ENCODE peak calls at places on chromosomes 12 and 14, in ten cellular contexts. One of them, this sample, is unnamed.

GRCh38 chr12:47900480-47901129 is 4.2 kb downstream of the VDR start:
- DNase-seq in thoracic aorta: no peak
- DNase-seq in Peyer's patch: peak; percentile 73
- DNase-seq in mucosa of descending colon: peak; percentile 70
- DNase-seq in fibroblast of lung: no peak
- DNase-seq in body of pancreas: peak; percentile 36
- DNase-seq in CD8-positive, alpha-beta T cell: no peak
- DNase-seq in heart right ventricle: no peak
- DNase-seq in left lung: peak; percentile 75
- DNase-seq in tibial artery: no peak
- DNase-seq in this sample: no peak

GRCh38 chr12:106981781-106982180 is 5.2 kb downstream of the MTERF2 start:
- DNase-seq in tibial artery: no peak
- DNase-seq in mucosa of descending colon: no peak
- DNase-seq in thoracic aorta: no peak
- DNase-seq in Peyer's patch: no peak
- DNase-seq in body of pancreas: no peak
- DNase-seq in CD8-positive, alpha-beta T cell: no peak
- DNase-seq in heart right ventricle: no peak
- DNase-seq in left lung: no peak
- DNase-seq in fibroblast of lung: peak; percentile 73
- DNase-seq in this sample: no peak

GRCh38 chr12:53550595-53550994 is 43.3 kb upstream of the NPFF start:
- DNase-seq in mucosa of descending colon: no peak
- DNase-seq in Peyer's patch: no peak
- DNase-seq in left lung: no peak
- DNase-seq in CD8-positive, alpha-beta T cell: no peak
- DNase-seq in thoracic aorta: no peak
- DNase-seq in body of pancreas: no peak
- DNase-seq in tibial artery: no peak
- DNase-seq in heart right ventricle: no peak
- DNase-seq in fibroblast of lung: peak; percentile 51
- DNase-seq in this sample: no peak

GRCh38 chr12:32666510-32666909 is 12.6 kb upstream of the DNM1L start:
- DNase-seq in Peyer's patch: no peak
- DNase-seq in thoracic aorta: no peak
- DNase-seq in tibial artery: no peak
- DNase-seq in mucosa of descending colon: no peak
- DNase-seq in fibroblast of lung: peak; percentile 43
- DNase-seq in body of pancreas: no peak
- DNase-seq in left lung: no peak
- DNase-seq in CD8-positive, alpha-beta T cell: no peak
- DNase-seq in heart right ventricle: no peak
- DNase-seq in this sample: no peak

GRCh38 chr14:64502476-64503183 is 1.0 kb downstream of the ZBTB25 start:
- DNase-seq in body of pancreas: peak; percentile 35
- DNase-seq in Peyer's patch: no peak
- DNase-seq in left lung: no peak
- DNase-seq in thoracic aorta: no peak
- DNase-seq in CD8-positive, alpha-beta T cell: peak; percentile 57
- DNase-seq in tibial artery: no peak
- DNase-seq in heart right ventricle: no peak
- DNase-seq in mucosa of descending colon: peak; percentile 59
- DNase-seq in fibroblast of lung: peak; percentile 21
- DNase-seq in this sample: no peak

GRCh38 chr12:130838284-130838950 is 633 bp downstream of the STX2 start:
- DNase-seq in left lung: no peak
- DNase-seq in mucosa of descending colon: peak; percentile 24
- DNase-seq in CD8-positive, alpha-beta T cell: peak; percentile 59
- DNase-seq in tibial artery: no peak
- DNase-seq in Peyer's patch: peak; percentile 58
- DNase-seq in body of pancreas: peak; percentile 44
- DNase-seq in heart right ventricle: no peak
- DNase-seq in thoracic aorta: no peak
- DNase-seq in fibroblast of lung: no peak
- DNase-seq in this sample: no peak

GRCh38 chr12:5432011-5432400 is at the start of gene NTF3:
- DNase-seq in fibroblast of lung: peak; percentile 51
- DNase-seq in thoracic aorta: no peak
- DNase-seq in CD8-positive, alpha-beta T cell: no peak
- DNase-seq in heart right ventricle: peak; percentile 36
- DNase-seq in body of pancreas: no peak
- DNase-seq in left lung: peak; percentile 69
- DNase-seq in tibial artery: peak; percentile 80
- DNase-seq in Peyer's patch: no peak
- DNase-seq in mucosa of descending colon: peak; percentile 26
- DNase-seq in this sample: peak; percentile 72

GRCh38 chr12:46433829-46434228 is 61.3 kb upstream of the SLC38A2 start:
- DNase-seq in left lung: no peak
- DNase-seq in mucosa of descending colon: no peak
- DNase-seq in heart right ventricle: no peak
- DNase-seq in fibroblast of lung: no peak
- DNase-seq in thoracic aorta: no peak
- DNase-seq in tibial artery: no peak
- DNase-seq in CD8-positive, alpha-beta T cell: no peak
- DNase-seq in body of pancreas: no peak
- DNase-seq in Peyer's patch: no peak
- DNase-seq in this sample: no peak

GRCh38 chr12:56282030-56282429 is 15.3 kb downstream of the COQ10A start:
- DNase-seq in left lung: no peak
- DNase-seq in thoracic aorta: no peak
- DNase-seq in heart right ventricle: no peak
- DNase-seq in CD8-positive, alpha-beta T cell: no peak
- DNase-seq in fibroblast of lung: no peak
- DNase-seq in Peyer's patch: no peak
- DNase-seq in tibial artery: no peak
- DNase-seq in mucosa of descending colon: no peak
- DNase-seq in body of pancreas: no peak
- DNase-seq in this sample: no peak

GRCh38 chr12:54975875-54976274 is 8.7 kb downstream of the TESPA1 start:
- DNase-seq in body of pancreas: no peak
- DNase-seq in CD8-positive, alpha-beta T cell: no peak
- DNase-seq in left lung: no peak
- DNase-seq in tibial artery: no peak
- DNase-seq in thoracic aorta: no peak
- DNase-seq in Peyer's patch: no peak
- DNase-seq in mucosa of descending colon: no peak
- DNase-seq in heart right ventricle: no peak
- DNase-seq in fibroblast of lung: no peak
- DNase-seq in this sample: no peak
- H3K4me1 ChIP-seq in body of pancreas: no peaks in the 10 kb centered on the region
- H3K4me1 ChIP-seq in CD8-positive, alpha-beta T cell: peaks cover 90% of the 10 kb centered on the region
- H3K4me1 ChIP-seq in left lung: no peaks in the 10 kb centered on the region
- H3K4me1 ChIP-seq in tibial artery: no peaks in the 10 kb centered on the region
- H3K4me1 ChIP-seq in thoracic aorta: no peaks in the 10 kb centered on the region
- H3K4me1 ChIP-seq in Peyer's patch: no peaks in the 10 kb centered on the region
- H3K4me1 ChIP-seq in mucosa of descending colon: no peaks in the 10 kb centered on the region
- H3K4me1 ChIP-seq in heart right ventricle: no peaks in the 10 kb centered on the region
- H3K4me1 ChIP-seq in fibroblast of lung: no peaks in the 10 kb centered on the region
- H3K4me1 ChIP-seq in this sample: no peaks in the 10 kb centered on the region

DNA sequence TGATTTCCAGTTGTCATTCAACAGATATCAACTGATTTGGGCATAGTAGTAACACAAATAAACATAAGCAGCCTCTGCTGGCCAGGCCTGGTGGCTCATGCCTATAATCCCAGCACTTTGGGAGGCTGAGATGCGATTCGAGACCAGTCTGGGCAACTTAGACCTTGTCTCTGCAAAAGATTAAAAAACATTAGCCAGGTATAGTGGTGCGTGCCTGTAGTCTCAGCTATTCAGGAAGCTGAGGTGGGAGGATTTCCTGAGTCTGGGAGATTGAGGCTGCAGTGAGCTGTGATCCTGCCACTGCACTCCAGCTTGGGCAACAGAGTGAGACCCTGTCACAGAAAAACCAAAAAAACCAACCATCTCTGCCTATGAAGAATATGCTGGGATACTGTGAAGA is 7.1 kb downstream of the METAP2 start:
- DNase-seq in mucosa of descending colon: no peak
- DNase-seq in Peyer's patch: no peak
- DNase-seq in heart right ventricle: no peak
- DNase-seq in CD8-positive, alpha-beta T cell: no peak
- DNase-seq in left lung: no peak
- DNase-seq in fibroblast of lung: no peak
- DNase-seq in body of pancreas: no peak
- DNase-seq in thoracic aorta: no peak
- DNase-seq in tibial artery: no peak
- DNase-seq in this sample: no peak
- H3K4me1 ChIP-seq in mucosa of descending colon: no peaks in the 10 kb centered on the region
- H3K4me1 ChIP-seq in Peyer's patch: no peaks in the 10 kb centered on the region
- H3K4me1 ChIP-seq in heart right ventricle: peaks cover 29% of the 10 kb centered on the region
- H3K4me1 ChIP-seq in CD8-positive, alpha-beta T cell: peaks cover 29% of the 10 kb centered on the region
- H3K4me1 ChIP-seq in left lung: peaks cover 41% of the 10 kb centered on the region
- H3K4me1 ChIP-seq in fibroblast of lung: no peaks in the 10 kb centered on the region
- H3K4me1 ChIP-seq in body of pancreas: peaks cover 45% of the 10 kb centered on the region
- H3K4me1 ChIP-seq in thoracic aorta: peaks cover 15% of the 10 kb centered on the region
- H3K4me1 ChIP-seq in tibial artery: peaks cover 10% of the 10 kb centered on the region
- H3K4me1 ChIP-seq in this sample: peaks cover 70% of the 10 kb centered on the region

GRCh38 chr12:104571328-104571727 is 114.6 kb downstream of the CHST11 start:
- DNase-seq in CD8-positive, alpha-beta T cell: no peak
- DNase-seq in Peyer's patch: no peak
- DNase-seq in mucosa of descending colon: no peak
- DNase-seq in fibroblast of lung: no peak
- DNase-seq in heart right ventricle: no peak
- DNase-seq in tibial artery: no peak
- DNase-seq in body of pancreas: no peak
- DNase-seq in left lung: no peak
- DNase-seq in thoracic aorta: no peak
- DNase-seq in this sample: no peak
- H3K4me1 ChIP-seq in CD8-positive, alpha-beta T cell: peaks cover 32% of the 10 kb centered on the region
- H3K4me1 ChIP-seq in Peyer's patch: peaks cover 3% of the 10 kb centered on the region
- H3K4me1 ChIP-seq in mucosa of descending colon: no peaks in the 10 kb centered on the region
- H3K4me1 ChIP-seq in fibroblast of lung: no peaks in the 10 kb centered on the region
- H3K4me1 ChIP-seq in heart right ventricle: peaks cover 56% of the 10 kb centered on the region
- H3K4me1 ChIP-seq in tibial artery: no peaks in the 10 kb centered on the region
- H3K4me1 ChIP-seq in body of pancreas: no peaks in the 10 kb centered on the region
- H3K4me1 ChIP-seq in left lung: peaks cover 54% of the 10 kb centered on the region
- H3K4me1 ChIP-seq in thoracic aorta: peaks cover 8% of the 10 kb centered on the region
- H3K4me1 ChIP-seq in this sample: no peaks in the 10 kb centered on the region

DNA sequence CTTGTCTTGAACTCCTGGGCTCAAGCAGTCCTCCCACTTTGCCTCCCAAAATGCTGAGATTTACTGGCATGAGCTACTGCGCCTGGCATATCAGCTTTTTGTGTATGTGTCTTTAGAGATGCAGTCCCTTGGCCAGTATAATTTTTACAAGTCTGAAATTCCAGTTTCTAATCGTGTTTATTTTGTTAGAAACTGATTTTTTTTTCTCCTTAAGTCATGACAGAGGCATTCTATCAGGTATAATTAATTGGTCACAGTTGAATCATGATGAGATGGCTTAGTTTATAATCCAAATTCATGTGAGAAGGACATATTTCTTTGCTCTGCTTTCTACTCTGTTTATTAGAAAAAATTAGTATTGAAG is 98.9 kb downstream of the PCNX1 start:
- DNase-seq in tibial artery: no peak
- DNase-seq in fibroblast of lung: no peak
- DNase-seq in heart right ventricle: no peak
- DNase-seq in mucosa of descending colon: no peak
- DNase-seq in thoracic aorta: no peak
- DNase-seq in left lung: no peak
- DNase-seq in body of pancreas: no peak
- DNase-seq in CD8-positive, alpha-beta T cell: no peak
- DNase-seq in Peyer's patch: no peak
- DNase-seq in this sample: no peak
- H3K4me1 ChIP-seq in tibial artery: no peaks in the 10 kb centered on the region
- H3K4me1 ChIP-seq in fibroblast of lung: peaks cover 7% of the 10 kb centered on the region
- H3K4me1 ChIP-seq in heart right ventricle: peaks cover 37% of the 10 kb centered on the region
- H3K4me1 ChIP-seq in mucosa of descending colon: no peaks in the 10 kb centered on the region
- H3K4me1 ChIP-seq in thoracic aorta: no peaks in the 10 kb centered on the region
- H3K4me1 ChIP-seq in left lung: peaks cover 4% of the 10 kb centered on the region
- H3K4me1 ChIP-seq in body of pancreas: peaks cover 5% of the 10 kb centered on the region
- H3K4me1 ChIP-seq in CD8-positive, alpha-beta T cell: peaks cover 43% of the 10 kb centered on the region
- H3K4me1 ChIP-seq in Peyer's patch: no peaks in the 10 kb centered on the region
- H3K4me1 ChIP-seq in this sample: no peaks in the 10 kb centered on the region

GRCh38 chr14:52048132-52048531 is 20.7 kb downstream of the NID2 start:
- DNase-seq in body of pancreas: no peak
- DNase-seq in Peyer's patch: no peak
- DNase-seq in left lung: no peak
- DNase-seq in CD8-positive, alpha-beta T cell: no peak
- DNase-seq in mucosa of descending colon: no peak
- DNase-seq in heart right ventricle: no peak
- DNase-seq in fibroblast of lung: no peak
- DNase-seq in thoracic aorta: no peak
- DNase-seq in tibial artery: no peak
- DNase-seq in this sample: peak; percentile 68
- H3K4me1 ChIP-seq in body of pancreas: peaks cover 22% of the 10 kb centered on the region
- H3K4me1 ChIP-seq in Peyer's patch: no peaks in the 10 kb centered on the region
- H3K4me1 ChIP-seq in left lung: no peaks in the 10 kb centered on the region
- H3K4me1 ChIP-seq in CD8-positive, alpha-beta T cell: no peaks in the 10 kb centered on the region
- H3K4me1 ChIP-seq in mucosa of descending colon: peaks cover 10% of the 10 kb centered on the region
- H3K4me1 ChIP-seq in heart right ventricle: peaks cover 89% of the 10 kb centered on the region
- H3K4me1 ChIP-seq in fibroblast of lung: peaks cover 50% of the 10 kb centered on the region
- H3K4me1 ChIP-seq in thoracic aorta: peaks cover 27% of the 10 kb centered on the region
- H3K4me1 ChIP-seq in tibial artery: peaks cover 45% of the 10 kb centered on the region
- H3K4me1 ChIP-seq in this sample: peaks cover 99% of the 10 kb centered on the region

DNA sequence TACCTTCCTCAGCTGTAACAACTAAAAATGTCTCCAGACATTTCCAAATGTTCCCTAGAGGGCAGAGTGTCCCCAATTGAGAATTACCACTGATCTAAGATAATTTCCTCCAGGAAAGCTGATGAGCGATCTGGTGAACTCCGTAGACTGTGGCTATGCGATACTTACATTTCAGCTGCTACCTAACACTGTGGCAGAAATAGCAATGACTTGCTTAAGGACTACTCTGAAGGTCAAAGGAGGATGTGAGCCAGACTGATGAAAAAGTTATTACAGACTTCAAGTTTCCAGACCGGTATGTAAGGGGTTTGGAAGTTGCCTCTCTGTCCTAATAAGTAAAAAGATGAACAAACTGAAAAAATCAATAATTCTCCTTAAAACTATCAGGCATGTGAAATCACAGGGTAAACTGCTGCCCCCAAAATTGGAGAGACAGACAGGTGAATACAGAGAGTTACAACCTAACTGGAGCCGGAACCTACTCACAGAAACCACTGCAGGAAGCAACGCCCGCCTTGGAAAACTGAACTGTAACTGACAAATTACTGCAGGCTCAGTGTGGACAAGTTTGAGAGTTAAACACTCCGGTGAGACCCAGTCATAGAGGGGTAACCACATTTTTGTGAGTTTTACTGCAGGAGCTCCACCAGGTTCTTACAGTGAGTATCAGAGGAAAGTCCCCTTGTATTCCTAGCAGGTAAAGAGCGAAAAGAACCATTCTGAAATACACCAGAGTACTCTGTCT is 60.0 kb upstream of the PARP11 start:
- DNase-seq in tibial artery: no peak
- DNase-seq in left lung: no peak
- DNase-seq in Peyer's patch: no peak
- DNase-seq in fibroblast of lung: no peak
- DNase-seq in CD8-positive, alpha-beta T cell: no peak
- DNase-seq in thoracic aorta: no peak
- DNase-seq in heart right ventricle: no peak
- DNase-seq in body of pancreas: no peak
- DNase-seq in mucosa of descending colon: no peak
- DNase-seq in this sample: no peak
- H3K4me1 ChIP-seq in tibial artery: no peaks in the 10 kb centered on the region
- H3K4me1 ChIP-seq in left lung: no peaks in the 10 kb centered on the region
- H3K4me1 ChIP-seq in Peyer's patch: no peaks in the 10 kb centered on the region
- H3K4me1 ChIP-seq in fibroblast of lung: no peaks in the 10 kb centered on the region
- H3K4me1 ChIP-seq in CD8-positive, alpha-beta T cell: peaks cover 31% of the 10 kb centered on the region
- H3K4me1 ChIP-seq in thoracic aorta: no peaks in the 10 kb centered on the region
- H3K4me1 ChIP-seq in heart right ventricle: no peaks in the 10 kb centered on the region
- H3K4me1 ChIP-seq in body of pancreas: no peaks in the 10 kb centered on the region
- H3K4me1 ChIP-seq in mucosa of descending colon: no peaks in the 10 kb centered on the region
- H3K4me1 ChIP-seq in this sample: no peaks in the 10 kb centered on the region